ENCODE peak calls at places on chromosome 18, in six cellular contexts. Q, Z, L, N, D and A are unnamed samples.

GRCh38 chr18:37902344-37902743 is 336.7 kb upstream of the CELF4 start:
- DNase-seq in Q (no peak), Z (no peak), L (no peak), N (no peak), D (no peak), A (no peak)

GRCh38 chr18:27735117-27735516 is 441.8 kb downstream of the CDH2 start:
- DNase-seq in Q (no peak), Z (no peak), L (no peak), N (no peak), D (no peak), A (no peak)

GRCh38 chr18:23225518-23225917 is 90.2 kb downstream of the CABLES1 start:
- DNase-seq in Q (no peak), Z (peak), L (no peak), N (peak), D (no peak), A (peak)

GRCh38 chr18:76803814-76804213 is 18.5 kb upstream of the ZNF236 start:
- DNase-seq in Q (peak), Z (peak), L (peak), N (peak), D (peak), A (peak)

GRCh38 chr18:78957140-78957539 is 22.5 kb upstream of the SALL3 start:
- DNase-seq in Q (no peak), Z (no peak), L (no peak), N (no peak), D (no peak), A (no peak)

GRCh38 chr18:56902653-56903052 is 244.2 kb upstream of the BOD1L2 start:
- DNase-seq in Q (no peak), Z (no peak), L (no peak), N (peak), D (no peak), A (peak)

GRCh38 chr18:57587262-57587661 is 760 bp upstream of the FECH start:
- DNase-seq in Q (no peak), Z (no peak), L (no peak), N (no peak), D (peak), A (no peak)

GRCh38 chr18:74342416-74343043 is 26.9 kb downstream of the C18orf63 start:
- DNase-seq in Q (peak), Z (peak), L (peak), N (peak), D (peak), A (peak)

GRCh38 chr18:58639751-58640427 is 11.0 kb upstream of the ALPK2 start:
- DNase-seq in Q (no peak), Z (peak), L (peak), N (peak), D (peak), A (no peak)

GRCh38 chr18:24528857-24529256 is 68.4 kb downstream of the HRH4 start:
- DNase-seq in Q (no peak), Z (no peak), L (no peak), N (no peak), D (no peak), A (no peak)

GRCh38 chr18:35479911-35480586 is 17.7 kb downstream of the INO80C start:
- DNase-seq in Q (no peak), Z (no peak), L (no peak), N (peak), D (no peak), A (no peak)

GRCh38 chr18:24271381-24272331 is 126.0 kb downstream of the OSBPL1A start:
- DNase-seq in Q (peak), Z (peak), L (peak), N (peak), D (peak), A (peak)

GRCh38 chr18:32730620-32731021 is 42.2 kb downstream of the KLHL14 start:
- DNase-seq in Q (no peak), Z (peak), L (peak), N (no peak), D (no peak), A (no peak)

GRCh38 chr18:48928787-48929186 is 22.0 kb downstream of the SMAD7 start:
- DNase-seq in Q (peak), Z (peak), L (peak), N (no peak), D (no peak), A (peak)

GRCh38 chr18:5894613-5895299 is 566 bp downstream of the TMEM200C start:
- DNase-seq in Q (peak), Z (peak), L (no peak), N (no peak), D (peak), A (no peak)

GRCh38 chr18:3649559-3650426 is 199.8 kb downstream of the TGIF1 start:
- DNase-seq in Q (no peak), Z (peak), L (no peak), N (peak), D (no peak), A (no peak)

GRCh38 chr18:79874553-79875530 is 76.6 kb downstream of the SLC66A2 start:
- DNase-seq in Q (no peak), Z (no peak), L (no peak), N (no peak), D (no peak), A (no peak)

GRCh38 chr18:21997207-21998143 is 171.9 kb upstream of the GATA6 start:
- DNase-seq in Q (peak), Z (peak), L (peak), N (peak), D (peak), A (peak)

GRCh38 chr18:48663931-48664847 is 125.4 kb downstream of the CTIF start:
- DNase-seq in Q (peak), Z (peak), L (peak), N (peak), D (peak), A (peak)

GRCh38 chr18:11521853-11522252 is 87.5 kb upstream of the SLC35G4 start:
- DNase-seq in Q (no peak), Z (peak), L (no peak), N (no peak), D (no peak), A (no peak)
- TF ChIP-seq EZH2phosphoT487 in Q (no peak), Z (no peak), L (no peak), N (no peak), D (no peak), A (no peak)

GRCh38 chr18:7872569-7872968 is 305.5 kb downstream of the PTPRM start:
- DNase-seq in Q (no peak), Z (peak), L (no peak), N (peak), D (no peak), A (peak)
- H2AFZ ChIP-seq in Q (no peak), Z (no peak), L (no peak), N (no peak), D (no peak), A (no peak)

DNA sequence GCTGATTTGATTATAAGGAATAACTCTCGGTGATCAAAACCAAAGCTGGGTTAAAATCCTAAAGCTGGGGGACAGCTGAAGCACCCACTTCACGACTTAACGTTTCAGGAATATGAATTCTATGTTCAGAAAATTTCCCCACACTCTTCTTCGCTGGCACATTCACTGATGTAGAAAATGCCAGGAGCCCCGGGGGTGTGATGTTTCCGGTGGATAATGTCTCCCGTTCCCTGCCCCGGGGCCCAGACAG is 191.4 kb upstream of the TCF4 start:
- DNase-seq in Q (no peak), Z (peak), L (peak), N (no peak), D (no peak), A (no peak)
- TF ChIP-seq EZH2 in Q (no peak), Z (no peak), L (no peak), N (no peak), D (no peak), A (no peak)

GRCh38 chr18:9706081-9706935 is 1.8 kb upstream of the RAB31 start:
- DNase-seq in Q (no peak), Z (peak), L (no peak), N (no peak), D (no peak), A (no peak)

GRCh38 chr18:9707381-9708056 is 582 bp upstream of the RAB31 start:
- DNase-seq in Q (no peak), Z (peak), L (no peak), N (no peak), D (peak), A (no peak)

GRCh38 chr18:9708882-9709877 is 1.1 kb downstream of the RAB31 start:
- DNase-seq in Q (peak), Z (peak), L (peak), N (no peak), D (peak), A (peak)

GRCh38 chr18:9710037-9710436 is 1.9 kb downstream of the RAB31 start:
- DNase-seq in Q (no peak), Z (no peak), L (no peak), N (no peak), D (no peak), A (no peak)

GRCh38 chr18:9708057-9708881 is at the start of gene RAB31:
- DNase-seq in Q (peak), Z (peak), L (peak), N (peak), D (peak), A (peak)
- TF ChIP-seq EZH2phosphoT487 in Q (no peak), Z (no peak), L (no peak), N (no peak), D (no peak), A (no peak)